ENCODE peak calls at places on chromosomes 5 and 9, in nine cellular contexts. S is HCT116, F is neural progenitor cell, G is OCI-LY7, A is GM23248, Q is GM23338, T is SK-N-SH, K is MM.1S, M is hepatocyte. P is an unnamed sample. For H4K20me1, the result is how much of the 10 kb centered on the place peaks cover.

GRCh38 chr9:131418143-131419028 is 24.5 kb downstream of the PRRC2B start:
- DNase-seq in S (no peak), F (peak), G (no peak), A (peak), Q (peak), T (no peak), K (no peak), M (peak), P (no peak)

GRCh38 chr9:117485176-117485575 is 70.3 kb upstream of the ASTN2 start:
- DNase-seq in S (no peak), F (no peak), G (no peak), A (peak), Q (no peak), T (no peak), K (peak), M (no peak), P (no peak)

GRCh38 chr9:89367726-89368437 is 49.6 kb downstream of the SECISBP2 start:
- DNase-seq in S (no peak), F (no peak), G (no peak), A (no peak), Q (no peak), T (no peak), K (no peak), M (no peak), P (no peak)

GRCh38 chr9:136686794-136687711 is at the start of gene AGPAT2:
- DNase-seq in S (peak), F (peak), G (peak), A (peak), Q (peak), T (peak), K (no peak), M (peak), P (peak)

GRCh38 chr9:37752646-37753488 is 738 bp upstream of the TRMT10B start:
- DNase-seq in S (no peak), F (no peak), G (no peak), A (no peak), Q (no peak), T (no peak), K (no peak), M (no peak), P (no peak)

GRCh38 chr9:71355884-71356283 is 234.5 kb upstream of the TRPM3 start:
- DNase-seq in S (peak), F (peak), G (no peak), A (no peak), Q (peak), T (no peak), K (no peak), M (no peak), P (no peak)

GRCh38 chr5:141618030-141618803 is 583 bp downstream of the DIAPH1 start:
- DNase-seq in S (peak), F (peak), G (peak), A (peak), Q (peak), T (peak), K (peak), M (peak), P (peak)

GRCh38 chr9:14258840-14259239 is 55.1 kb downstream of the NFIB start:
- DNase-seq in S (no peak), F (no peak), G (no peak), A (peak), Q (no peak), T (no peak), K (no peak), M (no peak), P (peak)

GRCh38 chr5:42915306-42915866 is 103.7 kb upstream of the SELENOP start:
- DNase-seq in S (no peak), F (no peak), G (no peak), A (no peak), Q (no peak), T (no peak), K (no peak), M (no peak), P (no peak)

GRCh38 chr9:13269589-13270452 is 9.7 kb downstream of the MPDZ start:
- DNase-seq in S (no peak), F (no peak), G (no peak), A (no peak), Q (no peak), T (no peak), K (no peak), M (no peak), P (no peak)

GRCh38 chr5:140574165-140574564 is 9.5 kb downstream of the SLC35A4 start:
- DNase-seq in S (no peak), F (no peak), G (no peak), A (no peak), Q (no peak), T (no peak), K (no peak), M (no peak), P (no peak)

GRCh38 chr9:133994359-133995011 is 2.4 kb upstream of the VAV2 start:
- DNase-seq in S (peak), F (peak), G (peak), A (peak), Q (peak), T (peak), K (peak), M (peak), P (peak)

GRCh38 chr5:179841621-179842020 is 17.0 kb downstream of the MRNIP start:
- DNase-seq in S (no peak), F (no peak), G (no peak), A (no peak), Q (no peak), T (no peak), K (no peak), M (no peak), P (no peak)

GRCh38 chr9:33320230-33320567 is 29.9 kb downstream of the NFX1 start:
- DNase-seq in S (no peak), F (no peak), G (no peak), A (peak), Q (no peak), T (no peak), K (no peak), M (no peak), P (no peak)

GRCh38 chr9:13470836-13471235 is 191.3 kb upstream of the MPDZ start:
- DNase-seq in S (no peak), F (no peak), G (no peak), A (no peak), Q (no peak), T (no peak), K (no peak), M (no peak), P (no peak)

GRCh38 chr5:14914603-14915277 is 43.2 kb upstream of the ANKH start:
- DNase-seq in S (no peak), F (no peak), G (no peak), A (peak), Q (no peak), T (no peak), K (no peak), M (no peak), P (peak)

GRCh38 chr9:35696520-35697215 is 6.9 kb upstream of the TPM2 start:
- DNase-seq in S (peak), F (peak), G (peak), A (peak), Q (peak), T (peak), K (peak), M (peak), P (peak)

GRCh38 chr9:82606761-82607382 is 456.1 kb downstream of the RASEF start:
- DNase-seq in S (peak), F (peak), G (peak), A (peak), Q (peak), T (peak), K (peak), M (peak), P (peak)

GRCh38 chr5:149129181-149129580 is 12.1 kb upstream of the ABLIM3 start:
- DNase-seq in S (no peak), F (no peak), G (no peak), A (peak), Q (no peak), T (no peak), K (no peak), M (no peak), P (peak)

GRCh38 chr9:108588246-108588645 is 267.5 kb downstream of the ACTL7B start:
- DNase-seq in S (no peak), F (no peak), G (no peak), A (no peak), Q (no peak), T (no peak), K (no peak), M (no peak), P (no peak)

GRCh38 chr5:178098685-178099084 is 14.6 kb upstream of the N4BP3 start:
- DNase-seq in S (no peak), F (no peak), G (no peak), A (no peak), Q (no peak), T (no peak), K (no peak), M (no peak), P (no peak)

GRCh38 chr5:76271836-76272235 is 131.2 kb upstream of the IQGAP2 start:
- DNase-seq in S (no peak), F (no peak), G (no peak), A (no peak), Q (no peak), T (no peak), K (no peak), M (no peak), P (no peak)

GRCh38 chr9:14269911-14270310 is 44.0 kb downstream of the NFIB start:
- DNase-seq in S (no peak), F (no peak), G (no peak), A (no peak), Q (no peak), T (no peak), K (no peak), M (no peak), P (no peak)

GRCh38 chr9:77901771-77902170 is 129.8 kb downstream of the GNAQ start:
- DNase-seq in S (no peak), F (peak), G (no peak), A (no peak), Q (peak), T (no peak), K (no peak), M (no peak), P (no peak)

GRCh38 chr9:7360513-7360912 is 439.1 kb downstream of the DMAC1 start:
- DNase-seq in S (no peak), F (peak), G (no peak), A (no peak), Q (peak), T (no peak), K (no peak), M (no peak), P (no peak)

GRCh38 chr9:7363777-7364477 is 435.7 kb downstream of the DMAC1 start:
- DNase-seq in S (no peak), F (peak), G (no peak), A (no peak), Q (peak), T (peak), K (no peak), M (peak), P (no peak)

GRCh38 chr9:7354704-7355103 is 444.9 kb downstream of the DMAC1 start:
- DNase-seq in S (no peak), F (no peak), G (no peak), A (no peak), Q (no peak), T (no peak), K (no peak), M (no peak), P (no peak)

GRCh38 chr9:7358876-7359275 is 440.7 kb downstream of the DMAC1 start:
- DNase-seq in S (no peak), F (peak), G (no peak), A (no peak), Q (peak), T (no peak), K (no peak), M (no peak), P (no peak)
- H4K20me1 ChIP-seq in S (under half), F (under half), G (under half), A (under half), Q (under half), T (under half), K (under half), M (under half), P (under half)

GRCh38 chr5:113070901-113071300 is 94.3 kb downstream of the DCP2 start:
- DNase-seq in S (no peak), F (no peak), G (no peak), A (no peak), Q (peak), T (no peak), K (no peak), M (no peak), P (no peak)
- TF ChIP-seq EZH2phosphoT487 in S (no peak), F (no peak), G (no peak), A (no peak), Q (no peak), T (no peak), K (no peak), M (no peak), P (no peak)

GRCh38 chr5:151602806-151603205 is 11.7 kb upstream of the FAT2 start:
- DNase-seq in S (no peak), F (no peak), G (no peak), A (peak), Q (no peak), T (no peak), K (no peak), M (no peak), P (no peak)

GRCh38 chr5:151600069-151600665 is 9.0 kb upstream of the FAT2 start:
- DNase-seq in S (no peak), F (no peak), G (no peak), A (no peak), Q (no peak), T (no peak), K (no peak), M (no peak), P (no peak)

GRCh38 chr5:151598556-151598955 is 7.4 kb upstream of the FAT2 start:
- DNase-seq in S (no peak), F (no peak), G (no peak), A (no peak), Q (no peak), T (no peak), K (no peak), M (no peak), P (no peak)

GRCh38 chr5:151598984-151599383 is 7.9 kb upstream of the FAT2 start:
- DNase-seq in S (no peak), F (no peak), G (no peak), A (no peak), Q (no peak), T (no peak), K (no peak), M (no peak), P (peak)

DNA sequence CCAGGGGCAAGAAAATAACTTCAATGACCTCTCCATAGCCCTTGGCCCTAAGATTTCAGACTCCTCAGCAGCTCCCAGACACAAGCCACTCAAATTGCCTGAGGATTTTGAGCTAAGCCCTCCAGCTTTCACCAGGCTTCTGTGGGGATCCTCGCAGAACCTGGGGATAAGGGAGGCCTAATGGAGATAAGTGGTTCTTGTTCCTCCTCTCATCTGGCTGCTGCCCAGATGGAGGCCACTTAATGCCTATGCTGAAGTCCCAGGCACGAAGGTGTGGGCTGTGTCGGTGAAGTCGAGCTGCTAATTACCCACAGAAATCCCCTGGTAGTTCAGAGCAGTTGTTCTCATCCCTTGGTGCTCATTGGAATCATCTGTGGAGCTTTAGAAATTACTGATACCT is 10.2 kb upstream of the FAT2 start:
- DNase-seq in S (no peak), F (no peak), G (no peak), A (no peak), Q (no peak), T (no peak), K (no peak), M (no peak), P (no peak)
- H4K20me1 ChIP-seq in S (under half), F (under half), G (under half), A (under half), Q (under half), T (under half), K (under half), M (under half), P (under half)

DNA sequence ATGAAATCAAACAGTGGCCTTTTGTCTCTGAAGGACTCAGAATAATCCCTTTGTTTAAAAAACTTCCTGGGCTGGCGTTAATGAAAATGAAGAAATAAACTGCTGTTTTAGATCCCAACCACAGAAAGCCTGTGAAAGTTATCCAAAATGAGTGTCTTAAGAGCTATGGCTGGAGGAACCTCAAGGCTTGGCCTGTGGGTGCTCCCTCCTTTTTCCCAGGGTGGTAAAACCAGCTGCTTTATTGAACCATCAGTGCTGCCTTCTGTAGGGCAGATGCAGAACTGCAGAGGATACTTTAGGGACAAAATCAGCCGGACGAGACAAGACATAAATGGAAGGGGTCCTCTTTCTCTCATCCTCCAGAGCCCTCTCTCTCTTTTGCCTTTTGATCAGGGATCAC is 100.9 kb downstream of the SMARCA2 start:
- DNase-seq in S (peak), F (peak), G (peak), A (peak), Q (peak), T (peak), K (no peak), M (peak), P (peak)
- TF ChIP-seq EZH2phosphoT487 in S (no peak), F (no peak), G (no peak), A (no peak), Q (no peak), T (no peak), K (no peak), M (no peak), P (no peak)

DNA sequence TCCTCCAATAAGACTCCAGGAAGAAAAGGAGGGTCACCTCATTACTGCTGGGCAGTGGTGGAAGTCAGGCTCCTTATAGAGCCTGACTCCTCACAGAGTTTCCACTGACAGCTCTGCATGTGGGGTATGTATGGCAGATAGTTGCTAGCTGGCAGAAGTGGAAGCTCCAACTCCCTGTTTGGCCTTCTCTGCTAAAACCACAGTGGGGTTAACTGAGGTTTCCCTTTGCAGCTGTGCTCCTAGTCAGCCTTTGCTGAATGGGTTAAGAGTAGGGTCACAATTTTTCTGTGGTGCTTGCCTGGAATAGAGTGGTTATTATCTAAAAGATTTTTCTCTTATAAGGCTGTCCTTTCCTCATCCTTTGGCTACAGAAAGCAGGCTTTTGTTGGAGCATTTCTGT is 327.5 kb downstream of the FBXL17 start:
- DNase-seq in S (no peak), F (no peak), G (no peak), A (no peak), Q (no peak), T (no peak), K (no peak), M (no peak), P (no peak)
- H4K20me1 ChIP-seq in S (under half), F (under half), G (under half), A (under half), Q (under half), T (under half), K (under half), M (under half), P (under half)